ENCODE peak calls at places on chromosomes 7 and 10, in five cellular contexts. A is stimulated activated CD4-positive, alpha-beta T cell treated with anti-CD3 and anti-CD28 coated beads, Interleukin-1b, Interleukin-23, amount 100 ng/mL, for 1 hour; P is endodermal cell; X is A673; Y is nephron progenitor cell. I is an unnamed sample.

GRCh38 chr7:116348356-116348755 is 138.0 kb downstream of the TES start:
- DNase-seq in A (no peak), P (no peak), X (no peak), Y (no peak), I (no peak)

GRCh38 chr10:43322769-43323168 is 48.7 kb upstream of the FXYD4 start:
- DNase-seq in A (peak; percentile 61), P (peak; percentile 99), X (peak; percentile 74), Y (peak; percentile 99), I (peak; percentile 90)

GRCh38 chr7:92782236-92782635 is 54.1 kb downstream of the CDK6 start:
- DNase-seq in A (no peak), P (no peak), X (no peak), Y (no peak), I (no peak)

GRCh38 chr7:143385891-143386781 is 5.0 kb downstream of the ZYX start:
- DNase-seq in A (no peak), P (peak; percentile 49), X (no peak), Y (no peak), I (no peak)

GRCh38 chr7:33495207-33495606 is 365.8 kb downstream of the BBS9 start:
- DNase-seq in A (no peak), P (no peak), X (no peak), Y (no peak), I (no peak)

GRCh38 chr7:11689096-11689495 is 142.9 kb downstream of the THSD7A start:
- DNase-seq in A (no peak), P (no peak), X (peak; percentile 27), Y (no peak), I (no peak)

GRCh38 chr10:117152668-117153067 is 14.6 kb upstream of the VAX1 start:
- DNase-seq in A (no peak), P (no peak), X (peak; percentile 32), Y (no peak), I (no peak)

GRCh38 chr10:131850490-131850880 is 50.3 kb upstream of the PPP2R2D start:
- DNase-seq in A (no peak), P (no peak), X (peak; percentile 56), Y (no peak), I (no peak)

GRCh38 chr7:49453486-49453885 is 320.0 kb upstream of the VWC2 start:
- DNase-seq in A (no peak), P (no peak), X (no peak), Y (no peak), I (no peak)

GRCh38 chr10:51063659-51064535 is 10.4 kb upstream of the PRKG1 start:
- DNase-seq in A (no peak), P (no peak), X (peak; percentile 44), Y (no peak), I (no peak)

GRCh38 chr7:34133983-34134782 is 228.8 kb downstream of the BMPER start:
- DNase-seq in A (no peak), P (peak; percentile 95), X (peak; percentile 81), Y (peak; percentile 82), I (peak; percentile 51)

GRCh38 chr7:67913604-67914003 is 917.0 kb downstream of the TYW1 start:
- DNase-seq in A (no peak), P (no peak), X (no peak), Y (no peak), I (no peak)

GRCh38 chr7:30920584-30921539 is 9.2 kb downstream of the AQP1 start:
- DNase-seq in A (no peak), P (peak; percentile 39), X (no peak), Y (peak; percentile 0), I (no peak)

GRCh38 chr7:23380961-23381360 is 81.8 kb downstream of the MALSU1 start:
- DNase-seq in A (no peak), P (no peak), X (no peak), Y (no peak), I (no peak)

GRCh38 chr7:129502708-129503685 is 666 bp downstream of the SMKR1 start:
- DNase-seq in A (no peak), P (peak; percentile 78), X (no peak), Y (peak; percentile 25), I (peak; percentile 25)

GRCh38 chr10:123408660-123409059 is 254.5 kb downstream of the BUB3 start:
- DNase-seq in A (no peak), P (peak; percentile 5), X (no peak), Y (no peak), I (no peak)

I was measured in stomach.